ENCODE peak calls at places on chromosomes 1 and 21, in nine cellular contexts. L is astrocyte of the hippocampus, O is cardiac fibroblast, Y is psoas muscle, Z is midbrain, T is left ventricle myocardium inferior, J is Daoy, S is NCI-H1105, F is thoracic aorta. G is an unnamed sample.

GRCh38 chr1:58739851-58740466 is 40.1 kb upstream of the MYSM1 start:
- DNase-seq in L (peak), O (peak), Y (no peak), Z (peak), T (no peak), J (peak), S (peak), F (no peak), G (no peak)

GRCh38 chr1:160641323-160642280 is 5.2 kb downstream of the SLAMF1 start:
- DNase-seq in L (no peak), O (no peak), Y (no peak), Z (no peak), T (no peak), J (no peak), S (no peak), F (no peak), G (no peak)

GRCh38 chr1:50497007-50497406 is 73.8 kb upstream of the DMRTA2 start:
- DNase-seq in L (no peak), O (no peak), Y (no peak), Z (no peak), T (no peak), J (no peak), S (no peak), F (no peak), G (no peak)

GRCh38 chr1:229186373-229187056 is 84.4 kb upstream of the RAB4A start:
- DNase-seq in L (no peak), O (no peak), Y (no peak), Z (no peak), T (no peak), J (no peak), S (no peak), F (no peak), G (no peak)

GRCh38 chr21:45892156-45892919 is 89.2 kb upstream of the COL6A1 start:
- DNase-seq in L (no peak), O (no peak), Y (peak), Z (no peak), T (peak), J (no peak), S (no peak), F (no peak), G (no peak)

GRCh38 chr1:2496087-2496622 is 20.1 kb downstream of the PLCH2 start:
- DNase-seq in L (no peak), O (no peak), Y (no peak), Z (no peak), T (no peak), J (no peak), S (no peak), F (no peak), G (no peak)

GRCh38 chr1:26281971-26282693 is 2.2 kb downstream of the SH3BGRL3 start:
- DNase-seq in L (peak), O (peak), Y (peak), Z (no peak), T (peak), J (no peak), S (no peak), F (no peak), G (no peak)

GRCh38 chr1:203271018-203271743 is 34.1 kb upstream of the BTG2 start:
- DNase-seq in L (peak), O (peak), Y (no peak), Z (peak), T (peak), J (peak), S (no peak), F (no peak), G (peak)

GRCh38 chr1:82565546-82565945 is 764.8 kb downstream of the ADGRL2 start:
- DNase-seq in L (peak), O (peak), Y (no peak), Z (no peak), T (no peak), J (peak), S (peak), F (peak), G (peak)

GRCh38 chr21:36204980-36205379 is 48.4 kb downstream of the DOP1B start:
- DNase-seq in L (no peak), O (no peak), Y (no peak), Z (no peak), T (peak), J (no peak), S (no peak), F (no peak), G (no peak)

GRCh38 chr1:208525417-208525816 is 281.2 kb upstream of the PLXNA2 start:
- DNase-seq in L (no peak), O (no peak), Y (no peak), Z (no peak), T (no peak), J (no peak), S (no peak), F (no peak), G (no peak)

GRCh38 chr1:230681599-230681998 is 32.3 kb downstream of the AGT start:
- DNase-seq in L (peak), O (peak), Y (peak), Z (no peak), T (no peak), J (peak), S (peak), F (no peak), G (peak)

GRCh38 chr1:107829083-107829771 is 135.8 kb downstream of the VAV3 start:
- DNase-seq in L (peak), O (peak), Y (no peak), Z (no peak), T (no peak), J (peak), S (no peak), F (no peak), G (no peak)

GRCh38 chr1:31595836-31596736 is 19.8 kb downstream of the TINAGL1 start:
- DNase-seq in L (no peak), O (no peak), Y (no peak), Z (no peak), T (no peak), J (no peak), S (no peak), F (no peak), G (no peak)

GRCh38 chr21:41715649-41716321 is 51.1 kb downstream of the RIPK4 start:
- DNase-seq in L (peak), O (no peak), Y (no peak), Z (no peak), T (no peak), J (peak), S (no peak), F (no peak), G (no peak)

GRCh38 chr1:36778773-36779172 is 255.5 kb downstream of the GRIK3 start:
- DNase-seq in L (no peak), O (no peak), Y (no peak), Z (no peak), T (no peak), J (no peak), S (no peak), F (no peak), G (no peak)

GRCh38 chr1:226993676-226994356 is 53.7 kb downstream of the COQ8A start:
- DNase-seq in L (no peak), O (no peak), Y (no peak), Z (no peak), T (peak), J (no peak), S (no peak), F (no peak), G (no peak)

GRCh38 chr1:233627823-233628222 is 13.9 kb downstream of the KCNK1 start:
- DNase-seq in L (no peak), O (no peak), Y (no peak), Z (no peak), T (no peak), J (peak), S (no peak), F (no peak), G (no peak)

GRCh38 chr21:29238052-29238966 is 60.4 kb upstream of the BACH1 start:
- DNase-seq in L (no peak), O (peak), Y (no peak), Z (no peak), T (no peak), J (no peak), S (no peak), F (no peak), G (no peak)

GRCh38 chr1:214332950-214333798 is 52.2 kb downstream of the SMYD2 start:
- DNase-seq in L (peak), O (peak), Y (peak), Z (peak), T (no peak), J (peak), S (peak), F (no peak), G (peak)

GRCh38 chr1:12251442-12251841 is 21.6 kb downstream of the VPS13D start:
- DNase-seq in L (peak), O (no peak), Y (no peak), Z (no peak), T (no peak), J (no peak), S (no peak), F (no peak), G (no peak)

GRCh38 chr1:157288006-157288405 is 149.8 kb upstream of the ETV3 start:
- DNase-seq in L (no peak), O (no peak), Y (no peak), Z (no peak), T (no peak), J (no peak), S (no peak), F (no peak), G (no peak)

GRCh38 chr1:40646385-40646784 is 19.1 kb downstream of the RIMS3 start:
- DNase-seq in L (no peak), O (peak), Y (no peak), Z (no peak), T (no peak), J (peak), S (no peak), F (no peak), G (no peak)

GRCh38 chr1:206472454-206472853 is 2.2 kb downstream of the IKBKE start:
- DNase-seq in L (peak), O (peak), Y (peak), Z (no peak), T (no peak), J (peak), S (no peak), F (no peak), G (no peak)

GRCh38 chr1:54460861-54461382 is 54.7 kb upstream of the SSBP3 start:
- DNase-seq in L (no peak), O (no peak), Y (no peak), Z (no peak), T (no peak), J (no peak), S (no peak), F (no peak), G (no peak)

GRCh38 chr1:200780545-200781444 is 42.1 kb downstream of the CAMSAP2 start:
- DNase-seq in L (peak), O (peak), Y (no peak), Z (no peak), T (no peak), J (no peak), S (no peak), F (no peak), G (no peak)

GRCh38 chr1:241639040-241639652 is 1.0 kb downstream of the CHML start:
- DNase-seq in L (peak), O (peak), Y (no peak), Z (peak), T (no peak), J (no peak), S (no peak), F (no peak), G (no peak)

GRCh38 chr1:39272027-39272790 is 67.7 kb downstream of the MACF1 start:
- DNase-seq in L (no peak), O (peak), Y (no peak), Z (peak), T (no peak), J (no peak), S (peak), F (no peak), G (no peak)

GRCh38 chr1:71364236-71364635 is 283.4 kb upstream of the ZRANB2 start:
- DNase-seq in L (peak), O (peak), Y (no peak), Z (no peak), T (no peak), J (no peak), S (no peak), F (no peak), G (no peak)

GRCh38 chr1:7902478-7903084 is 38.1 kb downstream of the TNFRSF9 start:
- DNase-seq in L (peak), O (peak), Y (peak), Z (peak), T (peak), J (peak), S (peak), F (no peak), G (no peak)

GRCh38 chr1:240712014-240712731 is 100.2 kb upstream of the GREM2 start:
- DNase-seq in L (no peak), O (no peak), Y (no peak), Z (no peak), T (no peak), J (no peak), S (no peak), F (no peak), G (no peak)

GRCh38 chr1:59804301-59804700 is 10.4 kb upstream of the HOOK1 start:
- DNase-seq in L (no peak), O (no peak), Y (no peak), Z (no peak), T (no peak), J (no peak), S (no peak), F (no peak), G (no peak)